ENCODE peak calls at places on chromosomes 3 and 15, in ten cellular contexts. A is endodermal cell; R is heart right ventricle; H is fibroblast of lung; K is mesenchymal stem cell; U is Caco-2; X is heart left ventricle; L is CD8-positive, alpha-beta memory T cell; G is stomach; O is pancreas. Y is an unnamed sample.

GRCh38 chr3:113498221-113499005 is 16.5 kb downstream of the SPICE1 start:
- DNase-seq in A (no peak), R (no peak), H (peak; percentile 91), K (peak; percentile 67), U (no peak), X (no peak), L (no peak), G (no peak), O (no peak), Y (no peak)

GRCh38 chr3:179268400-179269051 is 17.6 kb upstream of the KCNMB3 start:
- DNase-seq in A (no peak), R (no peak), H (no peak), K (no peak), U (no peak), X (no peak), L (no peak), G (no peak), O (no peak), Y (no peak)

GRCh38 chr15:55250951-55251350 is 38.7 kb downstream of the RAB27A start:
- DNase-seq in A (peak; percentile 55), R (no peak), H (no peak), K (no peak), U (no peak), X (no peak), L (peak; percentile 40), G (no peak), O (no peak), Y (no peak)

GRCh38 chr15:49751191-49751590 is 130.3 kb downstream of the DTWD1 start:
- DNase-seq in A (no peak), R (no peak), H (no peak), K (no peak), U (no peak), X (no peak), L (no peak), G (no peak), O (no peak), Y (no peak)

GRCh38 chr3:57967590-57967989 is 40.6 kb upstream of the FLNB start:
- DNase-seq in A (no peak), R (no peak), H (no peak), K (no peak), U (no peak), X (no peak), L (peak; percentile 39), G (no peak), O (no peak), Y (no peak)

GRCh38 chr15:83430436-83430835 is 16.7 kb upstream of the SH3GL3 start:
- DNase-seq in A (no peak), R (no peak), H (no peak), K (no peak), U (no peak), X (no peak), L (no peak), G (no peak), O (no peak), Y (no peak)

GRCh38 chr15:95737051-95737450 is 593.4 kb upstream of the NR2F2 start:
- DNase-seq in A (no peak), R (no peak), H (no peak), K (no peak), U (no peak), X (no peak), L (no peak), G (no peak), O (no peak), Y (no peak)

GRCh38 chr15:31027948-31028586 is 36.6 kb upstream of the MTMR10 start:
- DNase-seq in A (no peak), R (no peak), H (no peak), K (no peak), U (no peak), X (no peak), L (no peak), G (no peak), O (no peak), Y (no peak)

GRCh38 chr3:61158676-61159075 is 92.6 kb downstream of the FHIT start:
- DNase-seq in A (no peak), R (no peak), H (no peak), K (no peak), U (no peak), X (no peak), L (no peak), G (no peak), O (no peak), Y (no peak)

GRCh38 chr15:23897576-23897975 is 210.5 kb upstream of the NDN start:
- DNase-seq in A (no peak), R (no peak), H (no peak), K (no peak), U (no peak), X (no peak), L (no peak), G (no peak), O (no peak), Y (peak; percentile 76)

GRCh38 chr3:115615001-115615447 is 8.3 kb upstream of the GAP43 start:
- DNase-seq in A (peak; percentile 68), R (no peak), H (peak; percentile 80), K (peak; percentile 22), U (no peak), X (no peak), L (no peak), G (no peak), O (no peak), Y (no peak)

GRCh38 chr3:173502983-173503568 is 105.5 kb downstream of the NLGN1 start:
- DNase-seq in A (no peak), R (peak; percentile 59), H (peak; percentile 75), K (peak; percentile 48), U (no peak), X (peak; percentile 52), L (no peak), G (no peak), O (no peak), Y (no peak)

GRCh38 chr3:55935241-55935640 is 448.1 kb upstream of the WNT5A start:
- DNase-seq in A (no peak), R (no peak), H (no peak), K (no peak), U (no peak), X (no peak), L (no peak), G (no peak), O (no peak), Y (no peak)

GRCh38 chr3:135667061-135667460 is 298.5 kb upstream of the PPP2R3A start:
- DNase-seq in A (no peak), R (no peak), H (no peak), K (no peak), U (no peak), X (no peak), L (no peak), G (no peak), O (no peak), Y (no peak)

GRCh38 chr15:45719490-45719889 is 84.7 kb downstream of the SQOR start:
- DNase-seq in A (peak; percentile 68), R (peak; percentile 22), H (no peak), K (peak; percentile 40), U (no peak), X (no peak), L (no peak), G (no peak), O (no peak), Y (no peak)

GRCh38 chr3:111106993-111107392 is 35.4 kb downstream of the NECTIN3 start:
- DNase-seq in A (no peak), R (no peak), H (no peak), K (peak; percentile 28), U (no peak), X (no peak), L (no peak), G (no peak), O (no peak), Y (no peak)

GRCh38 chr3:186882881-186883685 is 40.6 kb downstream of the ADIPOQ start:
- DNase-seq in A (no peak), R (no peak), H (peak; percentile 86), K (peak; percentile 85), U (no peak), X (no peak), L (no peak), G (no peak), O (no peak), Y (no peak)

GRCh38 chr3:187946031-187946691 is 200.9 kb upstream of the BCL6 start:
- DNase-seq in A (no peak), R (no peak), H (peak; percentile 65), K (peak; percentile 70), U (no peak), X (no peak), L (no peak), G (no peak), O (no peak), Y (no peak)

GRCh38 chr3:51887620-51888019 is 12.2 kb upstream of the IQCF5 start:
- DNase-seq in A (no peak), R (no peak), H (no peak), K (no peak), U (no peak), X (no peak), L (no peak), G (peak; percentile 50), O (no peak), Y (no peak)
- H3K4me3 ChIP-seq in A (no peak overlapping the region), R (no peak overlapping the region), H (no peak overlapping the region), K (no peak overlapping the region), U (no peak overlapping the region), X (no peak overlapping the region), L (no peak overlapping the region), G (no peak overlapping the region), O (no peak overlapping the region), Y (no peak overlapping the region)

DNA sequence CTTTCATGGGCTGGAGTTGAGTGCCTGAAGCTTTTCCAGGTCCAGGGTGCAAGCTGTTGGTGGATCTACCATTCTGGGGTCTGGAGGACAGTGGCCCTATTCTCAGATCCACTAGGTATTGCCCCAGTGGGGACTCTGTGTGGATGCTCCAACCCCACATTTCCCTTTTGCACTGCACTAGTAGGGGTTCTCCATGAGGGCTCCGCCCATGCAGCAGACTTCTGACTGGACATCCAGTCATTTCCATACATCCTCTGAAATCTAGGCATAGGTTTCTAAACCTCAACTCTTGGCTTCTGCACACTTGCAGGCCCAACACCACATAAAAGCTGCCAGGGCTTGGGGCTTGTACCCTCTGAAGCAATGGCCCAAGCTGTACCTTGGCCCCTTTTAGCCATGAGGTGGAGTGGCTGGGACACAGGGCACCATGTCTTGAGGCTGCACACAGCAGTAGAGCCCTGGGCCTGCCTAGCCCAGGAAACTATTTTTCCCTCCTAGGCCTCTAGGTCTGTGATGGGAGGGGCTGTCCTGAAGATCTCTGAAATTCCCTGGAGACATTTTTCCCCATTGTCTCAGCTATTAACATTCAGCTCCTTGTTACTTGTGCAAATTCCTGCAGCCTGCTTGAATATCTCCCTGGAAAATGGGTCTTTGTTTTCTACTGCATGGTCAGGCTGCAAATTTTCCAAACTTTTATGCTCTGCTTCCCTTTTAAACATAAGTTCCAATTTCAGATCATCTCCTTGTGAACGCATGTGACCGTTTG is 6.0 kb upstream of the HACD2 start:
- DNase-seq in A (no peak), R (no peak), H (no peak), K (no peak), U (no peak), X (no peak), L (no peak), G (no peak), O (no peak), Y (no peak)
- H3K9me3 ChIP-seq in A (peaks cover 49% of the 10 kb centered on the region), R (peaks cover 9% of the 10 kb centered on the region), H (no peaks in the 10 kb centered on the region), K (peaks cover 6% of the 10 kb centered on the region), U (peaks cover 39% of the 10 kb centered on the region), X (no peaks in the 10 kb centered on the region), L (peaks cover 9% of the 10 kb centered on the region), G (peaks cover 13% of the 10 kb centered on the region), O (no peaks in the 10 kb centered on the region), Y (no peaks in the 10 kb centered on the region)

GRCh38 chr3:48456466-48456865 is 9.9 kb downstream of the ATRIP start:
- DNase-seq in A (no peak), R (no peak), H (no peak), K (no peak), U (no peak), X (no peak), L (no peak), G (no peak), O (no peak), Y (no peak)
- H3K27me3 ChIP-seq in A (no peaks in the 10 kb centered on the region), R (no peaks in the 10 kb centered on the region), H (no peaks in the 10 kb centered on the region), K (no peaks in the 10 kb centered on the region), U (no peaks in the 10 kb centered on the region), X (no peaks in the 10 kb centered on the region), L (no peaks in the 10 kb centered on the region), G (no peaks in the 10 kb centered on the region), O (no peaks in the 10 kb centered on the region), Y (no peaks in the 10 kb centered on the region)

GRCh38 chr15:69141286-69141701 is 19.1 kb upstream of the GLCE start:
- DNase-seq in A (peak; percentile 43), R (no peak), H (peak; percentile 50), K (peak; percentile 39), U (no peak), X (no peak), L (no peak), G (no peak), O (no peak), Y (no peak)
- H3K4me3 ChIP-seq in A (no peak overlapping the region), R (no peak overlapping the region), H (no peak overlapping the region), K (no peak overlapping the region), U (no peak overlapping the region), X (no peak overlapping the region), L (no peak overlapping the region), G (no peak overlapping the region), O (no peak overlapping the region), Y (no peak overlapping the region)

Y was measured in aorta.